ENCODE peak calls at places on chromosomes 3 and 15, in nine cellular contexts. One of them, this sample, is unnamed.
A peak's percentile ranks its signal among the peaks of the same experiment; 100 is the strongest.

GRCh38 chr3:126065876-126066275 is 18.0 kb downstream of the SLC41A3 start:
- DNase-seq in dermis microvascular lymphatic vessel endothelial cell: no peak
- DNase-seq in stimulated activated CD8-positive, alpha-beta memory T cell treated with anti-CD3 and anti-CD28 coated beads, Interleukin-4, amount 100 ng/mL, for 4 hours: no peak
- DNase-seq in mucosa of descending colon: no peak
- DNase-seq in GM23248: no peak
- DNase-seq in NCI-H1092 treated with DMSO at 0.1 percent for 48 hours: no peak
- DNase-seq in progenitor cell of endocrine pancreas: no peak
- DNase-seq in OCI-LY7: no peak
- DNase-seq in AG20443: no peak
- DNase-seq in this sample: no peak

GRCh38 chr3:17151598-17152373 is 267.0 kb downstream of the PLCL2 start:
- DNase-seq in dermis microvascular lymphatic vessel endothelial cell: no peak
- DNase-seq in NCI-H1092 treated with DMSO at 0.1 percent for 48 hours: no peak
- DNase-seq in OCI-LY7: no peak
- DNase-seq in AG20443: no peak
- DNase-seq in stimulated activated CD8-positive, alpha-beta memory T cell treated with anti-CD3 and anti-CD28 coated beads, Interleukin-4, amount 100 ng/mL, for 4 hours: peak; percentile 61
- DNase-seq in GM23248: no peak
- DNase-seq in mucosa of descending colon: peak; percentile 47
- DNase-seq in progenitor cell of endocrine pancreas: no peak
- DNase-seq in this sample: no peak

GRCh38 chr3:186342197-186342596 is 19.8 kb downstream of the DGKG start:
- DNase-seq in GM23248: no peak
- DNase-seq in dermis microvascular lymphatic vessel endothelial cell: no peak
- DNase-seq in mucosa of descending colon: no peak
- DNase-seq in AG20443: no peak
- DNase-seq in stimulated activated CD8-positive, alpha-beta memory T cell treated with anti-CD3 and anti-CD28 coated beads, Interleukin-4, amount 100 ng/mL, for 4 hours: no peak
- DNase-seq in OCI-LY7: no peak
- DNase-seq in progenitor cell of endocrine pancreas: no peak
- DNase-seq in NCI-H1092 treated with DMSO at 0.1 percent for 48 hours: no peak
- DNase-seq in this sample: no peak

GRCh38 chr3:159158801-159159200 is 356.9 kb downstream of the MFSD1 start:
- DNase-seq in GM23248: no peak
- DNase-seq in dermis microvascular lymphatic vessel endothelial cell: no peak
- DNase-seq in OCI-LY7: no peak
- DNase-seq in NCI-H1092 treated with DMSO at 0.1 percent for 48 hours: no peak
- DNase-seq in progenitor cell of endocrine pancreas: no peak
- DNase-seq in AG20443: no peak
- DNase-seq in stimulated activated CD8-positive, alpha-beta memory T cell treated with anti-CD3 and anti-CD28 coated beads, Interleukin-4, amount 100 ng/mL, for 4 hours: no peak
- DNase-seq in mucosa of descending colon: no peak
- DNase-seq in this sample: no peak

GRCh38 chr3:116050311-116050710 is 395.0 kb downstream of the LSAMP start:
- DNase-seq in dermis microvascular lymphatic vessel endothelial cell: no peak
- DNase-seq in progenitor cell of endocrine pancreas: no peak
- DNase-seq in AG20443: no peak
- DNase-seq in NCI-H1092 treated with DMSO at 0.1 percent for 48 hours: no peak
- DNase-seq in OCI-LY7: no peak
- DNase-seq in GM23248: no peak
- DNase-seq in stimulated activated CD8-positive, alpha-beta memory T cell treated with anti-CD3 and anti-CD28 coated beads, Interleukin-4, amount 100 ng/mL, for 4 hours: no peak
- DNase-seq in mucosa of descending colon: no peak
- DNase-seq in this sample: no peak

GRCh38 chr15:52066842-52067544 is 45.6 kb downstream of the BCL2L10 start:
- DNase-seq in GM23248: no peak
- DNase-seq in mucosa of descending colon: no peak
- DNase-seq in NCI-H1092 treated with DMSO at 0.1 percent for 48 hours: no peak
- DNase-seq in stimulated activated CD8-positive, alpha-beta memory T cell treated with anti-CD3 and anti-CD28 coated beads, Interleukin-4, amount 100 ng/mL, for 4 hours: no peak
- DNase-seq in progenitor cell of endocrine pancreas: no peak
- DNase-seq in AG20443: no peak
- DNase-seq in dermis microvascular lymphatic vessel endothelial cell: no peak
- DNase-seq in OCI-LY7: no peak
- DNase-seq in this sample: no peak

GRCh38 chr3:195033531-195034091 is 237.3 kb downstream of the XXYLT1 start:
- DNase-seq in mucosa of descending colon: peak; percentile 48
- DNase-seq in dermis microvascular lymphatic vessel endothelial cell: peak; percentile 63
- DNase-seq in OCI-LY7: no peak
- DNase-seq in NCI-H1092 treated with DMSO at 0.1 percent for 48 hours: no peak
- DNase-seq in AG20443: no peak
- DNase-seq in progenitor cell of endocrine pancreas: no peak
- DNase-seq in GM23248: no peak
- DNase-seq in stimulated activated CD8-positive, alpha-beta memory T cell treated with anti-CD3 and anti-CD28 coated beads, Interleukin-4, amount 100 ng/mL, for 4 hours: no peak
- DNase-seq in this sample: no peak

GRCh38 chr3:149662240-149662887 is 4.5 kb upstream of the WWTR1 start:
- DNase-seq in OCI-LY7: no peak
- DNase-seq in stimulated activated CD8-positive, alpha-beta memory T cell treated with anti-CD3 and anti-CD28 coated beads, Interleukin-4, amount 100 ng/mL, for 4 hours: no peak
- DNase-seq in GM23248: peak; percentile 52
- DNase-seq in AG20443: no peak
- DNase-seq in dermis microvascular lymphatic vessel endothelial cell: no peak
- DNase-seq in mucosa of descending colon: no peak
- DNase-seq in NCI-H1092 treated with DMSO at 0.1 percent for 48 hours: no peak
- DNase-seq in progenitor cell of endocrine pancreas: no peak
- DNase-seq in this sample: no peak

GRCh38 chr15:74967670-74968069 is 11.1 kb upstream of the RPP25 start:
- DNase-seq in NCI-H1092 treated with DMSO at 0.1 percent for 48 hours: no peak
- DNase-seq in progenitor cell of endocrine pancreas: no peak
- DNase-seq in dermis microvascular lymphatic vessel endothelial cell: no peak
- DNase-seq in OCI-LY7: no peak
- DNase-seq in mucosa of descending colon: no peak
- DNase-seq in AG20443: no peak
- DNase-seq in stimulated activated CD8-positive, alpha-beta memory T cell treated with anti-CD3 and anti-CD28 coated beads, Interleukin-4, amount 100 ng/mL, for 4 hours: no peak
- DNase-seq in GM23248: no peak
- DNase-seq in this sample: no peak

GRCh38 chr15:80776420-80777045 is 2.6 kb upstream of the CEMIP start:
- DNase-seq in AG20443: peak; percentile 40
- DNase-seq in OCI-LY7: peak; percentile 51
- DNase-seq in progenitor cell of endocrine pancreas: peak; percentile 46
- DNase-seq in stimulated activated CD8-positive, alpha-beta memory T cell treated with anti-CD3 and anti-CD28 coated beads, Interleukin-4, amount 100 ng/mL, for 4 hours: peak; percentile 36
- DNase-seq in dermis microvascular lymphatic vessel endothelial cell: peak; percentile 81
- DNase-seq in GM23248: peak; percentile 81
- DNase-seq in NCI-H1092 treated with DMSO at 0.1 percent for 48 hours: peak; percentile 44
- DNase-seq in mucosa of descending colon: peak; percentile 68
- DNase-seq in this sample: peak; percentile 80

GRCh38 chr3:194035406-194036138 is 100.4 kb upstream of the HES1 start:
- DNase-seq in GM23248: peak; percentile 13
- DNase-seq in mucosa of descending colon: peak; percentile 86
- DNase-seq in OCI-LY7: no peak
- DNase-seq in dermis microvascular lymphatic vessel endothelial cell: no peak
- DNase-seq in AG20443: no peak
- DNase-seq in progenitor cell of endocrine pancreas: no peak
- DNase-seq in NCI-H1092 treated with DMSO at 0.1 percent for 48 hours: no peak
- DNase-seq in stimulated activated CD8-positive, alpha-beta memory T cell treated with anti-CD3 and anti-CD28 coated beads, Interleukin-4, amount 100 ng/mL, for 4 hours: no peak
- DNase-seq in this sample: no peak

GRCh38 chr15:45458746-45459403 is 63.7 kb downstream of the SLC30A4 start:
- DNase-seq in stimulated activated CD8-positive, alpha-beta memory T cell treated with anti-CD3 and anti-CD28 coated beads, Interleukin-4, amount 100 ng/mL, for 4 hours: peak; percentile 82
- DNase-seq in OCI-LY7: peak; percentile 74
- DNase-seq in GM23248: peak; percentile 60
- DNase-seq in AG20443: peak; percentile 55
- DNase-seq in dermis microvascular lymphatic vessel endothelial cell: peak; percentile 28
- DNase-seq in NCI-H1092 treated with DMSO at 0.1 percent for 48 hours: peak; percentile 39
- DNase-seq in progenitor cell of endocrine pancreas: peak; percentile 68
- DNase-seq in mucosa of descending colon: peak; percentile 73
- DNase-seq in this sample: peak; percentile 84

GRCh38 chr15:80202641-80203360 is 49.2 kb downstream of the CTXND1 start:
- DNase-seq in progenitor cell of endocrine pancreas: no peak
- DNase-seq in NCI-H1092 treated with DMSO at 0.1 percent for 48 hours: no peak
- DNase-seq in AG20443: no peak
- DNase-seq in GM23248: no peak
- DNase-seq in stimulated activated CD8-positive, alpha-beta memory T cell treated with anti-CD3 and anti-CD28 coated beads, Interleukin-4, amount 100 ng/mL, for 4 hours: no peak
- DNase-seq in dermis microvascular lymphatic vessel endothelial cell: no peak
- DNase-seq in mucosa of descending colon: no peak
- DNase-seq in OCI-LY7: no peak
- DNase-seq in this sample: no peak